ENCODE peak calls at places on chromosome 10, in seven cellular contexts. R, C, H, T, A, K and X are unnamed samples.

GRCh38 chr10:130559213-130559944 is 423.2 kb downstream of the GLRX3 start:
- DNase-seq in R (no peak), C (no peak), H (no peak), T (no peak), A (no peak), K (no peak), X (no peak)

GRCh38 chr10:89563861-89564478 is 28.6 kb upstream of the SLC16A12 start:
- DNase-seq in R (peak), C (peak), H (no peak), T (peak), A (peak), K (no peak), X (no peak)

GRCh38 chr10:128879441-128880175 is 587.4 kb upstream of the MGMT start:
- DNase-seq in R (no peak), C (no peak), H (no peak), T (no peak), A (no peak), K (no peak), X (no peak)

GRCh38 chr10:30387646-30388243 is 38.7 kb upstream of the MTPAP start:
- DNase-seq in R (no peak), C (no peak), H (no peak), T (peak), A (no peak), K (no peak), X (no peak)

GRCh38 chr10:59434463-59435326 is 72.3 kb upstream of the FAM13C start:
- DNase-seq in R (peak), C (no peak), H (no peak), T (peak), A (no peak), K (no peak), X (no peak)

GRCh38 chr10:81450651-81451050 is 424.3 kb upstream of the NRG3 start:
- DNase-seq in R (no peak), C (no peak), H (no peak), T (no peak), A (no peak), K (no peak), X (no peak)

GRCh38 chr10:114311023-114311422 is 72.0 kb downstream of the VWA2 start:
- DNase-seq in R (no peak), C (no peak), H (no peak), T (no peak), A (no peak), K (no peak), X (peak)

GRCh38 chr10:63605568-63605967 is 84.4 kb downstream of the REEP3 start:
- DNase-seq in R (no peak), C (no peak), H (no peak), T (no peak), A (no peak), K (no peak), X (no peak)

GRCh38 chr10:7955446-7955845 is 99.0 kb upstream of the GATA3 start:
- DNase-seq in R (no peak), C (no peak), H (no peak), T (no peak), A (no peak), K (no peak), X (no peak)

GRCh38 chr10:5625992-5626777 is 40.2 kb downstream of the ASB13 start:
- DNase-seq in R (no peak), C (no peak), H (no peak), T (no peak), A (no peak), K (no peak), X (no peak)

GRCh38 chr10:50988792-50989191 is 85.5 kb upstream of the PRKG1 start:
- DNase-seq in R (no peak), C (no peak), H (no peak), T (no peak), A (no peak), K (no peak), X (no peak)

GRCh38 chr10:12795318-12795717 is 206.2 kb downstream of the CCDC3 start:
- DNase-seq in R (no peak), C (no peak), H (no peak), T (no peak), A (no peak), K (no peak), X (no peak)

GRCh38 chr10:85612378-85612775 is 754.2 kb downstream of the GRID1 start:
- DNase-seq in R (no peak), C (no peak), H (no peak), T (no peak), A (no peak), K (peak), X (no peak)

GRCh38 chr10:126738001-126738400 is 67.5 kb upstream of the C10orf90 start:
- DNase-seq in R (no peak), C (no peak), H (no peak), T (no peak), A (no peak), K (no peak), X (no peak)

GRCh38 chr10:5902511-5903274 is 12.7 kb downstream of the FBH1 start:
- DNase-seq in R (no peak), C (no peak), H (peak), T (no peak), A (no peak), K (no peak), X (peak)

GRCh38 chr10:1551636-1552338 is 185.5 kb downstream of the ADARB2 start:
- DNase-seq in R (no peak), C (no peak), H (no peak), T (no peak), A (no peak), K (no peak), X (peak)

GRCh38 chr10:101158101-101159058 is 27.3 kb downstream of the TLX1 start:
- DNase-seq in R (no peak), C (no peak), H (no peak), T (no peak), A (no peak), K (no peak), X (no peak)

GRCh38 chr10:92972066-92972870 is 88.3 kb upstream of the CYP26C1 start:
- DNase-seq in R (peak), C (peak), H (no peak), T (peak), A (peak), K (no peak), X (no peak)

GRCh38 chr10:91759581-91759986 is 38.6 kb upstream of the TNKS2 start:
- DNase-seq in R (no peak), C (no peak), H (no peak), T (peak), A (no peak), K (no peak), X (no peak)

GRCh38 chr10:75137533-75138438 is 26.3 kb downstream of the SAMD8 start:
- DNase-seq in R (peak), C (peak), H (no peak), T (peak), A (peak), K (no peak), X (no peak)

GRCh38 chr10:55410415-55410885 is 609.4 kb upstream of the PCDH15 start:
- DNase-seq in R (peak), C (no peak), H (peak), T (no peak), A (no peak), K (no peak), X (peak)

GRCh38 chr10:7409045-7409731 is 1.6 kb downstream of the SFMBT2 start:
- DNase-seq in R (no peak), C (peak), H (peak), T (no peak), A (no peak), K (peak), X (no peak)

GRCh38 chr10:27621441-27621840 is 117.3 kb downstream of the RAB18 start:
- DNase-seq in R (no peak), C (no peak), H (no peak), T (no peak), A (no peak), K (no peak), X (no peak)

GRCh38 chr10:23558361-23558799 is 119.5 kb downstream of the OTUD1 start:
- DNase-seq in R (no peak), C (no peak), H (no peak), T (peak), A (no peak), K (no peak), X (no peak)

GRCh38 chr10:58573144-58573543 is 60.5 kb downstream of the BICC1 start:
- DNase-seq in R (no peak), C (no peak), H (no peak), T (no peak), A (no peak), K (no peak), X (no peak)

GRCh38 chr10:132383751-132384181 is 13.2 kb upstream of the PWWP2B start:
- DNase-seq in R (no peak), C (no peak), H (no peak), T (no peak), A (no peak), K (peak), X (peak)

GRCh38 chr10:110704070-110704469 is 59.9 kb downstream of the RBM20 start:
- DNase-seq in R (no peak), C (no peak), H (no peak), T (no peak), A (no peak), K (no peak), X (no peak)

GRCh38 chr10:92381543-92381954 is 90.6 kb downstream of the MARCHF5 start:
- DNase-seq in R (no peak), C (no peak), H (no peak), T (no peak), A (no peak), K (no peak), X (no peak)

GRCh38 chr10:78717200-78717599 is 351.6 kb upstream of the ZMIZ1 start:
- DNase-seq in R (no peak), C (no peak), H (no peak), T (peak), A (no peak), K (no peak), X (peak)

GRCh38 chr10:93421426-93421825 is 60.7 kb downstream of the MYOF start:
- DNase-seq in R (no peak), C (no peak), H (no peak), T (no peak), A (no peak), K (no peak), X (no peak)

GRCh38 chr10:72834183-72834825 is 59.2 kb upstream of the OIT3 start:
- DNase-seq in R (peak), C (peak), H (peak), T (peak), A (peak), K (peak), X (no peak)

GRCh38 chr10:101643546-101643945 is 51.4 kb downstream of the FBXW4 start:
- DNase-seq in R (no peak), C (no peak), H (no peak), T (no peak), A (no peak), K (no peak), X (no peak)

GRCh38 chr10:75407716-75408511 is 6.3 kb upstream of the ZNF503 start:
- DNase-seq in R (no peak), C (no peak), H (peak), T (peak), A (no peak), K (no peak), X (no peak)

GRCh38 chr10:95443636-95444035 is 117.5 kb downstream of the SORBS1 start:
- DNase-seq in R (no peak), C (no peak), H (no peak), T (no peak), A (no peak), K (no peak), X (no peak)

GRCh38 chr10:95440326-95440725 is 120.8 kb downstream of the SORBS1 start:
- DNase-seq in R (no peak), C (no peak), H (no peak), T (no peak), A (no peak), K (no peak), X (no peak)

GRCh38 chr10:95440756-95441546 is 120.2 kb downstream of the SORBS1 start:
- DNase-seq in R (no peak), C (no peak), H (no peak), T (no peak), A (no peak), K (no peak), X (no peak)

GRCh38 chr10:95442341-95442740 is 118.8 kb downstream of the SORBS1 start:
- DNase-seq in R (no peak), C (no peak), H (no peak), T (no peak), A (no peak), K (no peak), X (no peak)

GRCh38 chr10:95441547-95441923 is 119.6 kb downstream of the SORBS1 start:
- DNase-seq in R (no peak), C (no peak), H (no peak), T (no peak), A (no peak), K (no peak), X (no peak)
- H3K27ac ChIP-seq in R (no peak), C (no peak), H (no peak), T (no peak), A (peak), K (no peak), X (no peak)

DNA sequence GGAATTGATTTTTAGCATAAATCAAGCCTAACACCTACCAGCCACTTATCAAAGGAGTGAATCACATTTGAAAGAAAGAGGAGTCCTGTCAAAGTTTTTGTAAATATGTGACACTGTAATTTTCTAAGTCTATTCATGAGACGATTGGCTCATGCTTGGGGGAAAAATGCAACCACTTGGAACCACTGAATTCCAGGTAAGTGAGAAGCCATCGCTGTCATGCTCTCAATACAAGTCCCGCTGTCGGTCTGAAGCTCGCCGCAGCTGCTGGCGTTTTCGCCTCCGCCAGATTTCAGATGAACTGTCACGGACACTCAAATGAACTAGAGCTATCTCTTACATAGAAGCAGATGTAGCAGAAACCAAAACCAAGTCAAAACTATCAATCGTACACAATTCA is 279.8 kb upstream of the FZD8 start:
- DNase-seq in R (no peak), C (no peak), H (no peak), T (no peak), A (no peak), K (no peak), X (no peak)
- TF ChIP-seq CTCF in R (no peak), C (no peak), H (no peak), T (no peak), A (no peak), K (no peak), X (no peak)

DNA sequence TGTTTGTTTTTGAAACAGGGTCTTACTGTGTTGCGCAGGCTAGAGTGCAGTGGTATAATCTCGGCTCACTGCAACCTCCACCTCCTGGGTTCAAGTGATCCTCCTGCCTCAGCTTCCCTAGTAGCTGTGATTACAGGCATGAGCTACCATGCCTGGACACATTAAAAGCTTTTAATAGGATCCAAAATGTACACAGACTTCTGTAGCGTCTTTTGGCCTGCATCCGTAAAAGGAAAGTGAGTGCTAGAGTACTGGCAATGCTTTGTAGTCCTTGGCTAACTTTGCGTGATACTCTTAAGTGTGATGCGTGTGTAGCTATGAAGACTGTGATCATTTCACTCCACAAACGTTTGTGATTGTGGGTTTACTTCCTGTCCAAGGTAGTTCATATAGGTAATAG is 13.3 kb downstream of the ZRANB1 start:
- DNase-seq in R (no peak), C (no peak), H (no peak), T (no peak), A (no peak), K (no peak), X (no peak)
- H3K27ac ChIP-seq in R (no peak), C (no peak), H (no peak), T (no peak), A (no peak), K (no peak), X (no peak)

GRCh38 chr10:117476281-117476680 is 66.3 kb upstream of the EMX2 start:
- DNase-seq in R (no peak), C (no peak), H (no peak), T (no peak), A (no peak), K (no peak), X (no peak)

GRCh38 chr10:117477241-117477947 is 65.2 kb upstream of the EMX2 start:
- DNase-seq in R (no peak), C (no peak), H (no peak), T (no peak), A (no peak), K (no peak), X (no peak)

GRCh38 chr10:117477961-117478670 is 64.4 kb upstream of the EMX2 start:
- DNase-seq in R (peak), C (peak), H (no peak), T (peak), A (peak), K (no peak), X (no peak)

GRCh38 chr10:117480097-117480496 is 62.4 kb upstream of the EMX2 start:
- DNase-seq in R (no peak), C (no peak), H (no peak), T (no peak), A (no peak), K (no peak), X (no peak)

DNA sequence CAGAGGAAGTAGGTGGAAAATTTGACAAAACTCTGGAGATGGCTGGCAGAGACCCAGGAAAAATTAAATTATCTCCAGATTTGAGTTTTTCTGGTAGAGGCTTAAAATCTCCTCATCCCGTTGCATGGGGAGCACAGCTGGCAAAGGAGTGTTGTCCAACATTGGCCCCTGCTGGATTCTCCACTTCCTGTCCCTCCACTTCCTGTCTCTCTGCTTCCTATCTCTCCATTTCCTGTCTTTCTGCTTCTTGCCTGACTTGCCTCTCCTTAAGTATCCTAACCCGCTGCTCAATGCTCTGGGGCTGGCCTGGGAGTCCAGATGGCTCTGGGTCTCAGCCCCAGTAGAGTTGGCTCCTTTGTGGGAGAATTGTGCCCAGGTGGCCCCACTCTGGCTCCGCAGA is 65.8 kb upstream of the EMX2 start:
- DNase-seq in R (no peak), C (no peak), H (no peak), T (no peak), A (no peak), K (no peak), X (no peak)
- TF ChIP-seq CTCF in R (no peak), C (no peak), H (no peak), T (no peak), A (no peak), K (no peak), X (no peak)

DNA sequence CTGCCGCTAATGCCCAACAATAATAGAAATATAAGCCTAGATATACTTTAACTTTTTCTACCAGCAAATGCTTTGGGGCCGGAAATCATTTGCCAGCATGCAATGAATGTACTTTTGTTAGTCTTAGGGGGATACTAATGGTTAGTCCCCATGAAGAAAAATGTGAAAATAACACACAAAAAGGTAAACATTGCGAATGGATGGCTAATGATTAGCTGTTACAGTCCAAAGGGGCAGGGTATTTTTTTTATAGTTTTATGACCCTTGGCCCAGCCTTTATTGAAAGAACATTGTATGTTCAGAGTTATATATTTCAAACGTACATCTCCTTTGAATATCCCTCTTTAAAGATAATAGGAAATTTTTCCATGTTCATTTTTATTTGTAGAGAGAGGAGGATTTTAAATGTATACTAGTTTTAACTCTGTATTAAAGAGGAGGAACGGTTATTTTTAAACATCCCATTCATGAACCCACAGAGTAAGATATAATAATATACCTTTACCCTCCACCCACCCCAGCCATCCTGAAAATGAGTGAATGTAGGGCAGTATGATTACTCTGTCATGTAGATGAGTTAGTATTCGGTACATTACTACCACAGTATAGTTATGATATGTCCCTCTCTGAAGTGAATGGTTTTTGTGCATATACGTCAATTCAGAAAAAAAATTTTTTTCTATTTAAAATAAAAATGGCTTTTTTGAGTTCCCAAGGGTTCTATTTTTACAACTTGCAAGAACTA is 63.6 kb downstream of the ARID5B start:
- DNase-seq in R (no peak), C (no peak), H (no peak), T (no peak), A (no peak), K (no peak), X (no peak)
- H3K27ac ChIP-seq in R (no peak), C (no peak), H (no peak), T (no peak), A (no peak), K (no peak), X (no peak)

GRCh38 chr10:119111968-119112515 is 8.1 kb downstream of the DENND10 start:
- DNase-seq in R (peak), C (no peak), H (no peak), T (no peak), A (no peak), K (no peak), X (no peak)
- TF ChIP-seq CTCF in R (no peak), C (no peak), H (no peak), T (no peak), A (no peak), K (no peak), X (no peak)

GRCh38 chr10:77377678-77378352 is 259.8 kb downstream of the KCNMA1 start:
- DNase-seq in R (no peak), C (no peak), H (no peak), T (no peak), A (no peak), K (no peak), X (no peak)
- H3K27ac ChIP-seq in R (no peak), C (no peak), H (no peak), T (no peak), A (no peak), K (no peak), X (peak)

DNA sequence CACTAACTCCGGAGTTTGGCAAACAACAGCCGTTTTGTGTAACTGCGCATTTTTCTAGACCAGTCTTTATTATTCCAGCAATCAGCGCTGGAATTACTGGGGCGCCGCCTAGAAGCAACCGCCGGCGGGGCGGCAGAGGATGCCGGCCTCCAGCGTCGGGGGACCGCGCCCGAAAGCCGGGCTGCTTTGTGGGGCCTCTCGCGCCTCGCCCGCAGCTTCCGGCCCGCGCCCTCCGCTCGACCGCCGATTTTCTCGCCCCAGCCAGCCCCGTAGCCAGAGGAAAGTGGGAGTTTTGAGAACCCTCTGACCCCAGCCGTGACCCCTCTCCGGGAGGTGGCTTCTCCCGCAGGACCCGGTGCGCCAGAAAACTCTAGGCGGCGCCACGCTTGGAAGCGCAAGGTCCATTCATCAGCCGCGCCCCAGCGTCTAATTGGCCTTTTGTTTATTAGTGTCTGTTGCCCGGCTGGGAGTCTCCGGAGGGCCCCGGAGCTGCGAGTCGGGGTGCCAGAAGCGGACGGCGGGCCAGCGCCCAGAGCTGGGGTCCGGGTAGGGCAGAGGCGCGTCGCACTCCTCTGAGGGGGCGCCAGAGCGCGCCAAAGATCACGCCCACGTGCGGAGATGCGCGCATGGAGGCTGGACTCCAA is 10.7 kb downstream of the EMX2 start:
- DNase-seq in R (no peak), C (no peak), H (no peak), T (no peak), A (no peak), K (no peak), X (no peak)
- TF ChIP-seq CTCF in R (no peak), C (no peak), H (peak), T (no peak), A (no peak), K (no peak), X (no peak)